ENCODE peak calls at places on chromosomes 16 and 17, in five cellular contexts. One of them, this sample, is unnamed.

GRCh38 chr17:49566668-49567071 is 9.0 kb upstream of the NXPH3 start:
- DNase-seq in GM20000: no peak
- DNase-seq in brain microvascular endothelial cell: no peak
- DNase-seq in suprapubic skin: no peak
- DNase-seq in progenitor cell of endocrine pancreas: no peak
- DNase-seq in this sample: no peak

GRCh38 chr16:67959520-67959919 is 8.9 kb downstream of the SLC12A4 start:
- DNase-seq in GM20000: no peak
- DNase-seq in brain microvascular endothelial cell: no peak
- DNase-seq in suprapubic skin: no peak
- DNase-seq in progenitor cell of endocrine pancreas: no peak
- DNase-seq in this sample: no peak

GRCh38 chr17:50765454-50766221 is 1.7 kb downstream of the ANKRD40CL start:
- DNase-seq in GM20000: peak; percentile 45
- DNase-seq in brain microvascular endothelial cell: no peak
- DNase-seq in suprapubic skin: no peak
- DNase-seq in progenitor cell of endocrine pancreas: no peak
- DNase-seq in this sample: no peak

GRCh38 chr16:25707982-25708583 is 16.3 kb downstream of the HS3ST4 start:
- DNase-seq in GM20000: peak; percentile 42
- DNase-seq in brain microvascular endothelial cell: no peak
- DNase-seq in suprapubic skin: no peak
- DNase-seq in progenitor cell of endocrine pancreas: no peak
- DNase-seq in this sample: no peak

GRCh38 chr17:40349477-40350409 is 14.8 kb downstream of the GJD3 start:
- DNase-seq in GM20000: no peak
- DNase-seq in brain microvascular endothelial cell: no peak
- DNase-seq in suprapubic skin: no peak
- DNase-seq in progenitor cell of endocrine pancreas: no peak
- DNase-seq in this sample: no peak

GRCh38 chr17:76701471-76701967 is 9.2 kb downstream of the MXRA7 start:
- DNase-seq in GM20000: no peak
- DNase-seq in brain microvascular endothelial cell: no peak
- DNase-seq in suprapubic skin: no peak
- DNase-seq in progenitor cell of endocrine pancreas: no peak
- DNase-seq in this sample: no peak

GRCh38 chr17:58267347-58268324 is 13.1 kb downstream of the MPO start:
- DNase-seq in GM20000: no peak
- DNase-seq in brain microvascular endothelial cell: no peak
- DNase-seq in suprapubic skin: no peak
- DNase-seq in progenitor cell of endocrine pancreas: no peak
- DNase-seq in this sample: no peak

GRCh38 chr17:42337442-42337841 is 49.1 kb downstream of the STAT5A start:
- DNase-seq in GM20000: peak; percentile 66
- DNase-seq in brain microvascular endothelial cell: peak; percentile 83
- DNase-seq in suprapubic skin: no peak
- DNase-seq in progenitor cell of endocrine pancreas: no peak
- DNase-seq in this sample: no peak

GRCh38 chr17:47324224-47325020 is 667 bp downstream of the EFCAB13 start:
- DNase-seq in GM20000: peak; percentile 62
- DNase-seq in brain microvascular endothelial cell: no peak
- DNase-seq in suprapubic skin: peak; percentile 83
- DNase-seq in progenitor cell of endocrine pancreas: no peak
- DNase-seq in this sample: no peak

GRCh38 chr17:917391-917811 is 62.2 kb downstream of the NXN start:
- DNase-seq in GM20000: no peak
- DNase-seq in brain microvascular endothelial cell: no peak
- DNase-seq in suprapubic skin: no peak
- DNase-seq in progenitor cell of endocrine pancreas: no peak
- DNase-seq in this sample: no peak

GRCh38 chr17:75843577-75844529 is at the start of gene UNC13D:
- DNase-seq in GM20000: peak; percentile 81
- DNase-seq in brain microvascular endothelial cell: no peak
- DNase-seq in suprapubic skin: peak; percentile 82
- DNase-seq in progenitor cell of endocrine pancreas: no peak
- DNase-seq in this sample: no peak

GRCh38 chr17:41895617-41896016 is 23.1 kb downstream of the ACLY start:
- DNase-seq in GM20000: no peak
- DNase-seq in brain microvascular endothelial cell: no peak
- DNase-seq in suprapubic skin: no peak
- DNase-seq in progenitor cell of endocrine pancreas: no peak
- DNase-seq in this sample: no peak

GRCh38 chr17:38861399-38861843 is 7.9 kb upstream of the RPL23 start:
- DNase-seq in GM20000: no peak
- DNase-seq in brain microvascular endothelial cell: no peak
- DNase-seq in suprapubic skin: no peak
- DNase-seq in progenitor cell of endocrine pancreas: no peak
- DNase-seq in this sample: no peak

GRCh38 chr16:86597880-86598606 is 19.7 kb downstream of the FOXL1 start:
- DNase-seq in GM20000: no peak
- DNase-seq in brain microvascular endothelial cell: no peak
- DNase-seq in suprapubic skin: no peak
- DNase-seq in progenitor cell of endocrine pancreas: no peak
- DNase-seq in this sample: no peak

GRCh38 chr16:72112452-72112792 is 18.8 kb downstream of the DHX38 start:
- DNase-seq in GM20000: no peak
- DNase-seq in brain microvascular endothelial cell: no peak
- DNase-seq in suprapubic skin: no peak
- DNase-seq in progenitor cell of endocrine pancreas: no peak
- DNase-seq in this sample: no peak

GRCh38 chr17:29855686-29856085 is 74.3 kb downstream of the SSH2 start:
- DNase-seq in GM20000: no peak
- DNase-seq in brain microvascular endothelial cell: peak; percentile 39
- DNase-seq in suprapubic skin: no peak
- DNase-seq in progenitor cell of endocrine pancreas: no peak
- DNase-seq in this sample: no peak

GRCh38 chr16:57041182-57042156 is 50.9 kb upstream of the CPNE2 start:
- DNase-seq in GM20000: peak; percentile 48
- DNase-seq in brain microvascular endothelial cell: no peak
- DNase-seq in suprapubic skin: no peak
- DNase-seq in progenitor cell of endocrine pancreas: no peak
- DNase-seq in this sample: no peak

GRCh38 chr17:63086483-63087185 is 120.6 kb downstream of the TANC2 start:
- DNase-seq in GM20000: no peak
- DNase-seq in brain microvascular endothelial cell: no peak
- DNase-seq in suprapubic skin: no peak
- DNase-seq in progenitor cell of endocrine pancreas: no peak
- DNase-seq in this sample: no peak

GRCh38 chr17:63078707-63079106 is 112.7 kb downstream of the TANC2 start:
- DNase-seq in GM20000: no peak
- DNase-seq in brain microvascular endothelial cell: no peak
- DNase-seq in suprapubic skin: no peak
- DNase-seq in progenitor cell of endocrine pancreas: no peak
- DNase-seq in this sample: no peak

GRCh38 chr17:63082952-63083351 is 116.9 kb downstream of the TANC2 start:
- DNase-seq in GM20000: no peak
- DNase-seq in brain microvascular endothelial cell: peak; percentile 47
- DNase-seq in suprapubic skin: no peak
- DNase-seq in progenitor cell of endocrine pancreas: no peak
- DNase-seq in this sample: no peak

DNA sequence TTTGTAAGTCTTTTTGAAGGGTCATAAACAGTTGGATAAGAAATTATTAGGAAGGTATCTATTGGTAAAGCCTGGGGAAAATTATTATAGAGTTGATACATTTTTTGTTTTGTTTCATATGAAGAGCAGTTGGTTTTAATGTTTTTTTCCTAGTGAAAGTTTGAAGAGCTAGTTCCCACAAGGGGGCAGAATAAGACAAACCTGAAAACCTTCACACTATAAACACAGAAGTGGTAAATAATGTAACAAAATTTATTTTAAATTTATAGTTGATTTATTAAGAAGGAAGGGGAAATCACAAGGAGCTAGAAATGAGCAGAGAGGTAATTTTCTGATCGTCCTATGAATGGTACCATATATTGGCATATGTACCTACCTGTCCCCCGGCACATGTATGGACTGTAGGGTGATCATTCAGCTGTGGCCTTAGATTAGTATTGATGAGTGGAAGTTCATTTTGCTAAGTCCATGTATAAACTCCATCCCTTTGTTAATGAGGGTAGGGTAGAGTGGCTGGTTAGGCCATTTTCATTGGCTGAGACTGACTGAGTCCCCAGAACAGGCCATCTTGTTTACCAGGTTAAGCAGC is 116.3 kb downstream of the TANC2 start:
- DNase-seq in GM20000: no peak
- DNase-seq in brain microvascular endothelial cell: peak; percentile 18
- DNase-seq in suprapubic skin: no peak
- DNase-seq in progenitor cell of endocrine pancreas: no peak
- DNase-seq in this sample: no peak
- TF ChIP-seq CTCF in GM20000: no peak
- TF ChIP-seq CTCF in brain microvascular endothelial cell: peak; percentile 42
- TF ChIP-seq CTCF in suprapubic skin: no peak
- TF ChIP-seq CTCF in progenitor cell of endocrine pancreas: peak; percentile 60
- TF ChIP-seq CTCF in this sample: peak; percentile 70

GRCh38 chr17:45234641-45235040 is 13.0 kb downstream of the FMNL1 start:
- DNase-seq in GM20000: no peak
- DNase-seq in brain microvascular endothelial cell: no peak
- DNase-seq in suprapubic skin: no peak
- DNase-seq in progenitor cell of endocrine pancreas: no peak
- DNase-seq in this sample: no peak
- TF ChIP-seq CTCF in GM20000: peak; percentile 19
- TF ChIP-seq CTCF in brain microvascular endothelial cell: peak; percentile 61
- TF ChIP-seq CTCF in suprapubic skin: no peak
- TF ChIP-seq CTCF in progenitor cell of endocrine pancreas: peak; percentile 60
- TF ChIP-seq CTCF in this sample: peak; percentile 52

GRCh38 chr17:19315104-19315503 is 47.4 kb downstream of the B9D1 start:
- DNase-seq in GM20000: no peak
- DNase-seq in brain microvascular endothelial cell: no peak
- DNase-seq in suprapubic skin: no peak
- DNase-seq in progenitor cell of endocrine pancreas: no peak
- DNase-seq in this sample: no peak

GRCh38 chr17:19318611-19319010 is 43.9 kb downstream of the B9D1 start:
- DNase-seq in GM20000: no peak
- DNase-seq in brain microvascular endothelial cell: no peak
- DNase-seq in suprapubic skin: no peak
- DNase-seq in progenitor cell of endocrine pancreas: no peak
- DNase-seq in this sample: no peak

GRCh38 chr17:19316756-19317358 is 45.7 kb downstream of the B9D1 start:
- DNase-seq in GM20000: no peak
- DNase-seq in brain microvascular endothelial cell: no peak
- DNase-seq in suprapubic skin: no peak
- DNase-seq in progenitor cell of endocrine pancreas: no peak
- DNase-seq in this sample: no peak

GRCh38 chr17:19319771-19320505 is 42.6 kb downstream of the B9D1 start:
- DNase-seq in GM20000: no peak
- DNase-seq in brain microvascular endothelial cell: no peak
- DNase-seq in suprapubic skin: peak; percentile 66
- DNase-seq in progenitor cell of endocrine pancreas: no peak
- DNase-seq in this sample: no peak

DNA sequence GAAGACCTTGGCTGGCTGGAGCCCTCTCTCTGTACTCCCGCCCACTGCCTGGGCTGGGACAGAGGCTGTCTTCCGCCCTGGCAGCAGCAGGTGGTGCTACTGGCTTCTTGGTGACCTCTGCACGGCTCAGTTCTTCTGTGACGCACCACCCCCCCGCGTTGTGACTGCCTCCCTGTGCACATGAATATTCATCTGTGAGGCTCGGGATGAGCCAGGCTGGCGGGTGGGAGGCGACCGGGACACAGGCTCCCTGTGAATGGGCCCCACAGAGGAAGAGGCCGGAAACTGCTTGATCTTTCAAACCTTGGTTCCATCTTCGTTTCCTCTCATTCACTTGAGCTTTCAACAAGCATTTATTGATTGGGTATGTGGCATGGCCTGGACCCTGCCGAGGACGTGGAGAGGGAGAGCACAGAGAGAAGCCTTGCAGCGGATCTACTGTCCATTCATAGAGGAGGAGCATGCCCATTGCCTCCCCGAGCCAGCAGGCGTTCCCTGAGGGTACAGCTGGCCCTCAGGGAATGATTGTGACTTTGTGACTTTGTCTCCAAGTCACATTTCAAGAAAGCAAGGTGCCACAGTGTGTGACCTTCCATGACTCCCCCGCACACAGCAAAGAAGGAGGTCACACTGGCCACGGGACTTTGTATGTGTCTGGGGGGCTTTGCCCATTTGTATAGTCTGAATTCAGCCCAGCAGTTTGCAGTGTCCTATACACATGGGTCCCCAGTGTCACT is 45.0 kb downstream of the B9D1 start:
- DNase-seq in GM20000: peak; percentile 74
- DNase-seq in brain microvascular endothelial cell: peak; percentile 94
- DNase-seq in suprapubic skin: peak; percentile 78
- DNase-seq in progenitor cell of endocrine pancreas: peak; percentile 26
- DNase-seq in this sample: peak; percentile 84
- TF ChIP-seq CTCF in GM20000: peak; percentile 36
- TF ChIP-seq CTCF in brain microvascular endothelial cell: peak; percentile 59
- TF ChIP-seq CTCF in suprapubic skin: no peak
- TF ChIP-seq CTCF in progenitor cell of endocrine pancreas: peak; percentile 40
- TF ChIP-seq CTCF in this sample: no peak

GRCh38 chr17:10352866-10353265 is 19.9 kb downstream of the MYH13 start:
- DNase-seq in GM20000: no peak
- DNase-seq in brain microvascular endothelial cell: no peak
- DNase-seq in suprapubic skin: no peak
- DNase-seq in progenitor cell of endocrine pancreas: no peak
- DNase-seq in this sample: no peak

GRCh38 chr17:10360578-10360977 is 12.2 kb downstream of the MYH13 start:
- DNase-seq in GM20000: no peak
- DNase-seq in brain microvascular endothelial cell: no peak
- DNase-seq in suprapubic skin: no peak
- DNase-seq in progenitor cell of endocrine pancreas: no peak
- DNase-seq in this sample: no peak

GRCh38 chr17:10357768-10358167 is 15.0 kb downstream of the MYH13 start:
- DNase-seq in GM20000: peak; percentile 40
- DNase-seq in brain microvascular endothelial cell: no peak
- DNase-seq in suprapubic skin: no peak
- DNase-seq in progenitor cell of endocrine pancreas: no peak
- DNase-seq in this sample: no peak
- TF ChIP-seq CTCF in GM20000: peak; percentile 37
- TF ChIP-seq CTCF in brain microvascular endothelial cell: peak; percentile 29
- TF ChIP-seq CTCF in suprapubic skin: no peak
- TF ChIP-seq CTCF in progenitor cell of endocrine pancreas: peak; percentile 53
- TF ChIP-seq CTCF in this sample: peak; percentile 55

This sample was measured in neural crest cell.